ENCODE peak calls at places on chromosomes 16 and 17, in four cellular contexts. Z is HT1080; F is testis; T is stimulated activated CD8-positive, alpha-beta memory T cell treated with anti-CD3 and anti-CD28 coated beads, Interleukin-2, amount 100 ng/mL, for 48 hours. U is an unnamed sample.

GRCh38 chr17:46832306-46832895 is 13.9 kb upstream of the WNT3 start:
- DNase-seq in Z (no peak), F (no peak), T (no peak), U (no peak)

GRCh38 chr17:7932483-7932891 is 481 bp downstream of the CNTROB start:
- DNase-seq in Z (peak; percentile 8), F (peak; percentile 47), T (no peak), U (no peak)

GRCh38 chr16:86343111-86343642 is 167.2 kb upstream of the FOXF1 start:
- DNase-seq in Z (no peak), F (no peak), T (no peak), U (peak; percentile 56)

GRCh38 chr17:72603346-72604242 is 482.8 kb downstream of the SOX9 start:
- DNase-seq in Z (peak; percentile 59), F (no peak), T (no peak), U (no peak)

GRCh38 chr16:85463228-85463611 is 149.9 kb upstream of the GSE1 start:
- DNase-seq in Z (no peak), F (peak; percentile 62), T (no peak), U (no peak)

GRCh38 chr16:17238285-17239028 is 232.3 kb downstream of the XYLT1 start:
- DNase-seq in Z (no peak), F (no peak), T (no peak), U (no peak)

GRCh38 chr17:82128287-82128686 is 30.3 kb upstream of the FASN start:
- DNase-seq in Z (no peak), F (no peak), T (no peak), U (no peak)

GRCh38 chr17:81438024-81438664 is 42.9 kb downstream of the BAHCC1 start:
- DNase-seq in Z (no peak), F (no peak), T (no peak), U (peak; percentile 53)